ENCODE peak calls at places on chromosomes 3 and 15, in ten cellular contexts. X is HL-60; V is bronchial epithelial cell; F is fibroblast of pulmonary artery; O is A172; D is glutamatergic neuron; C is naive thymus-derived CD8-positive, alpha-beta T cell; W is neural crest cell; I is HTR-8/SVneo; G is effector CD4-positive, alpha-beta T cell. B is an unnamed sample.

GRCh38 chr15:74397239-74398068 is 30.0 kb upstream of the CYP11A1 start:
- DNase-seq in C (no peak), F (no peak), I (no peak), X (no peak), V (peak), O (no peak), D (no peak), G (no peak), W (no peak), B (no peak)

GRCh38 chr3:10933958-10934481 is 58.5 kb upstream of the SLC6A1 start:
- DNase-seq in G (no peak), X (no peak), V (peak), W (no peak), O (peak), D (no peak), F (peak), C (peak), I (peak), B (no peak)

GRCh38 chr15:59751552-59752413 is 62.7 kb upstream of the BNIP2 start:
- DNase-seq in X (no peak), I (peak), D (no peak), O (no peak), F (peak), V (peak), C (no peak), W (no peak), G (no peak), B (no peak)

GRCh38 chr3:112498916-112499315 is 356 bp downstream of the BTLA start:
- DNase-seq in C (no peak), V (no peak), O (no peak), X (no peak), W (no peak), D (no peak), F (no peak), I (no peak), G (no peak), B (no peak)

GRCh38 chr3:43286115-43286885 is at the start of gene SNRK:
- DNase-seq in D (peak), V (peak), F (peak), C (peak), G (peak), X (peak), O (peak), W (peak), I (peak), B (peak)

GRCh38 chr3:188152660-188153497 is 1.1 kb upstream of the LPP start:
- DNase-seq in C (no peak), X (peak), V (peak), W (peak), F (peak), O (peak), D (peak), G (no peak), I (peak), B (peak)

GRCh38 chr3:128805771-128806170 is 73.6 kb upstream of the ACAD9 start:
- DNase-seq in F (peak), X (peak), O (peak), C (no peak), G (no peak), W (no peak), I (no peak), V (peak), D (no peak), B (no peak)

GRCh38 chr15:77470227-77470626 is 49.5 kb downstream of the HMG20A start:
- DNase-seq in W (no peak), V (no peak), C (no peak), O (no peak), X (no peak), F (no peak), I (no peak), G (no peak), D (no peak), B (no peak)

GRCh38 chr3:50626406-50626805 is 9.5 kb downstream of the MAPKAPK3 start:
- DNase-seq in D (no peak), X (no peak), V (no peak), O (no peak), G (no peak), I (no peak), W (no peak), C (no peak), F (no peak), B (no peak)

GRCh38 chr15:91246998-91247397 is 146.9 kb downstream of the SV2B start:
- DNase-seq in G (no peak), D (no peak), C (no peak), X (no peak), I (no peak), O (no peak), V (no peak), W (no peak), F (no peak), B (no peak)

GRCh38 chr3:177594096-177594495 is 396.8 kb upstream of the TBL1XR1 start:
- DNase-seq in C (no peak), V (peak), F (no peak), G (no peak), I (no peak), W (no peak), X (no peak), O (no peak), D (no peak), B (no peak)

GRCh38 chr3:2511356-2511755 is 412.7 kb downstream of the CNTN4 start:
- DNase-seq in D (peak), X (no peak), C (no peak), W (no peak), G (no peak), F (no peak), O (no peak), I (no peak), V (no peak), B (peak)

GRCh38 chr15:67762610-67763368 is 62.5 kb upstream of the SKOR1 start:
- DNase-seq in C (peak), G (no peak), I (no peak), O (no peak), W (no peak), D (no peak), X (no peak), F (no peak), V (no peak), B (no peak)

GRCh38 chr3:64593350-64593749 is 94.5 kb downstream of the ADAMTS9 start:
- DNase-seq in W (no peak), D (no peak), G (no peak), X (no peak), O (no peak), I (no peak), C (no peak), F (no peak), V (no peak), B (no peak)

GRCh38 chr3:126036056-126036549 is 47.8 kb downstream of the SLC41A3 start:
- DNase-seq in C (no peak), W (no peak), O (no peak), F (no peak), X (no peak), I (no peak), V (no peak), D (no peak), G (no peak), B (peak)

GRCh38 chr3:49013738-49014660 is 4.4 kb downstream of the DALRD3 start:
- DNase-seq in V (peak), O (no peak), G (no peak), D (peak), W (peak), C (no peak), F (peak), I (no peak), X (no peak), B (peak)

GRCh38 chr15:51185213-51185619 is 90.5 kb upstream of the TNFAIP8L3 start:
- DNase-seq in V (no peak), I (no peak), F (peak), X (peak), D (no peak), W (no peak), O (no peak), C (no peak), G (no peak), B (no peak)

GRCh38 chr3:83321891-83322290 is 1560.4 kb upstream of the GBE1 start:
- DNase-seq in O (no peak), G (no peak), X (no peak), W (no peak), F (no peak), I (no peak), V (no peak), D (no peak), C (no peak), B (no peak)

GRCh38 chr3:4394048-4394447 is 73.0 kb downstream of the SUMF1 start:
- DNase-seq in V (peak), F (peak), D (no peak), X (peak), O (peak), G (no peak), W (no peak), I (no peak), C (no peak), B (no peak)

GRCh38 chr3:126310816-126311215 is 46.4 kb downstream of the KLF15 start:
- DNase-seq in D (no peak), V (no peak), C (no peak), G (no peak), W (no peak), I (no peak), O (no peak), F (no peak), X (no peak), B (no peak)

GRCh38 chr3:128784228-128784627 is 58.2 kb downstream of the RAB7A start:
- DNase-seq in V (no peak), C (peak), G (peak), F (no peak), I (peak), W (peak), D (peak), X (peak), O (no peak), B (peak)

GRCh38 chr3:38438421-38438820 is 15.3 kb upstream of the ACVR2B start:
- DNase-seq in V (no peak), X (no peak), W (no peak), I (no peak), F (peak), O (peak), D (no peak), G (no peak), C (peak), B (no peak)

GRCh38 chr3:51955893-51956770 is 951 bp downstream of the GPR62 start:
- DNase-seq in C (peak), I (no peak), X (no peak), F (peak), V (peak), G (no peak), W (peak), O (no peak), D (peak), B (peak)

GRCh38 chr3:106466881-106467280 is 598.1 kb upstream of the CBLB start:
- DNase-seq in V (no peak), F (no peak), G (no peak), I (no peak), O (no peak), X (no peak), W (no peak), D (no peak), C (no peak), B (no peak)

GRCh38 chr3:46699846-46700523 is 1.2 kb upstream of the TMIE start:
- DNase-seq in I (no peak), G (no peak), C (no peak), F (no peak), W (no peak), X (no peak), O (no peak), D (no peak), V (no peak), B (no peak)

GRCh38 chr15:31803388-31803884 is 226.9 kb upstream of the CHRNA7 start:
- DNase-seq in G (no peak), I (no peak), V (no peak), W (no peak), C (no peak), D (no peak), F (no peak), X (no peak), O (no peak), B (no peak)

GRCh38 chr3:59432676-59433075 is 382.9 kb upstream of the CFAP20DC start:
- DNase-seq in C (no peak), V (peak), O (no peak), G (no peak), D (no peak), X (no peak), W (no peak), F (no peak), I (no peak), B (no peak)

GRCh38 chr15:46681901-46682300 is 1035.4 kb upstream of the SEMA6D start:
- DNase-seq in F (no peak), G (no peak), D (no peak), C (no peak), O (no peak), W (no peak), I (no peak), X (no peak), V (no peak), B (no peak)

GRCh38 chr3:130748981-130749380 is 2.4 kb upstream of the PIK3R4 start:
- DNase-seq in W (no peak), F (no peak), V (no peak), D (no peak), C (no peak), O (no peak), I (no peak), X (no peak), G (no peak), B (no peak)

GRCh38 chr3:128348805-128349531 is 117.7 kb downstream of the DNAJB8 start:
- DNase-seq in X (peak), D (no peak), C (no peak), O (no peak), W (no peak), V (no peak), G (no peak), F (peak), I (no peak), B (no peak)

GRCh38 chr3:46300461-46300789 is 53.5 kb upstream of the CCR2 start:
- DNase-seq in V (no peak), I (no peak), O (no peak), C (no peak), W (no peak), X (no peak), G (no peak), F (no peak), D (no peak), B (no peak)

GRCh38 chr3:160695906-160696305 is 18.9 kb downstream of the ARL14 start:
- DNase-seq in W (no peak), O (peak), C (no peak), V (no peak), D (no peak), I (no peak), G (no peak), X (no peak), F (peak), B (no peak)

GRCh38 chr3:42505203-42505848 is 2.9 kb downstream of the VIPR1 start:
- DNase-seq in W (no peak), F (no peak), O (no peak), V (no peak), G (no peak), C (peak), I (no peak), D (peak), X (no peak), B (no peak)

GRCh38 chr3:194686816-194687637 is 1.3 kb downstream of the FAM43A start:
- DNase-seq in X (no peak), G (peak), C (no peak), D (peak), V (peak), F (peak), W (peak), I (no peak), O (no peak), B (peak)

GRCh38 chr3:67558429-67558828 is 96.0 kb downstream of the SUCLG2 start:
- DNase-seq in W (no peak), G (no peak), F (peak), O (no peak), I (no peak), V (no peak), C (no peak), X (no peak), D (no peak), B (no peak)

GRCh38 chr15:66742286-66742685 is 40.2 kb downstream of the SMAD6 start:
- DNase-seq in C (no peak), I (no peak), X (no peak), O (no peak), D (no peak), G (no peak), W (no peak), F (no peak), V (no peak), B (no peak)

GRCh38 chr15:55056500-55056899 is 140.2 kb downstream of the RSL24D1 start:
- DNase-seq in W (no peak), D (no peak), I (no peak), G (no peak), X (no peak), C (no peak), V (no peak), F (no peak), O (no peak), B (no peak)

GRCh38 chr15:68775671-68776476 is 44.8 kb downstream of the ANP32A start:
- DNase-seq in O (no peak), F (peak), C (no peak), I (no peak), X (no peak), G (no peak), D (no peak), W (no peak), V (no peak), B (no peak)